ENCODE peak calls at places on chromosomes 7 and 10, in eight cellular contexts. G is tibial artery, T is lower lobe of right lung, R is GM12865, V is AG04450, K is brain microvascular endothelial cell, A is cardiac fibroblast, C is esophagus muscularis mucosa. D is an unnamed sample.

GRCh38 chr10:123635131-123635530 is 31.0 kb upstream of the GPR26 start:
- DNase-seq in G (no peak), T (no peak), R (no peak), V (no peak), K (no peak), A (no peak), C (peak), D (no peak)

GRCh38 chr7:83677180-83677866 is 28.4 kb upstream of the SEMA3E start:
- DNase-seq in G (no peak), T (no peak), R (no peak), V (peak), K (peak), A (peak), C (no peak), D (peak)

GRCh38 chr7:27814054-27814453 is 74.1 kb downstream of the TAX1BP1 start:
- DNase-seq in G (no peak), T (no peak), R (no peak), V (no peak), K (no peak), A (peak), C (no peak), D (peak)

GRCh38 chr7:37105119-37105518 is 343.5 kb downstream of the ELMO1 start:
- DNase-seq in G (no peak), T (no peak), R (no peak), V (no peak), K (no peak), A (no peak), C (peak), D (no peak)

GRCh38 chr10:72319416-72320254 is 35.1 kb downstream of the DNAJB12 start:
- DNase-seq in G (peak), T (peak), R (peak), V (peak), K (peak), A (peak), C (peak), D (no peak)

GRCh38 chr7:45086348-45087065 is 2.3 kb downstream of the NACAD start:
- DNase-seq in G (no peak), T (no peak), R (no peak), V (no peak), K (no peak), A (no peak), C (no peak), D (no peak)

GRCh38 chr7:22697897-22698645 is 28.9 kb upstream of the IL6 start:
- DNase-seq in G (no peak), T (no peak), R (peak), V (no peak), K (no peak), A (no peak), C (no peak), D (no peak)

GRCh38 chr10:132991706-132992432 is 49.5 kb upstream of the CFAP46 start:
- DNase-seq in G (no peak), T (peak), R (no peak), V (no peak), K (no peak), A (no peak), C (no peak), D (no peak)

GRCh38 chr10:58239561-58240169 is 28.0 kb downstream of the IPMK start:
- DNase-seq in G (no peak), T (no peak), R (no peak), V (no peak), K (no peak), A (peak), C (no peak), D (no peak)

GRCh38 chr10:86535057-86535882 is 13.7 kb upstream of the WAPL start:
- DNase-seq in G (peak), T (peak), R (peak), V (no peak), K (no peak), A (peak), C (no peak), D (no peak)

GRCh38 chr10:93753621-93754250 is 4.0 kb upstream of the LGI1 start:
- DNase-seq in G (no peak), T (no peak), R (no peak), V (no peak), K (no peak), A (no peak), C (no peak), D (no peak)

GRCh38 chr10:124665091-124665490 is 79.1 kb downstream of the FAM53B start:
- DNase-seq in G (no peak), T (no peak), R (no peak), V (no peak), K (no peak), A (no peak), C (no peak), D (no peak)

GRCh38 chr7:114930829-114931655 is 9.1 kb downstream of the MDFIC start:
- DNase-seq in G (no peak), T (no peak), R (peak), V (no peak), K (peak), A (peak), C (no peak), D (no peak)

GRCh38 chr10:6035101-6035834 is 26.9 kb downstream of the IL2RA start:
- DNase-seq in G (no peak), T (no peak), R (no peak), V (no peak), K (no peak), A (no peak), C (peak), D (no peak)

GRCh38 chr7:157551325-157552070 is 214.7 kb downstream of the DNAJB6 start:
- DNase-seq in G (peak), T (no peak), R (no peak), V (no peak), K (no peak), A (no peak), C (no peak), D (no peak)

GRCh38 chr7:101581891-101582290 is 47.2 kb downstream of the MYL10 start:
- DNase-seq in G (no peak), T (no peak), R (no peak), V (no peak), K (no peak), A (no peak), C (no peak), D (no peak)

GRCh38 chr7:78959471-78959870 is 494.0 kb downstream of the MAGI2 start:
- DNase-seq in G (no peak), T (no peak), R (no peak), V (no peak), K (no peak), A (no peak), C (no peak), D (no peak)

GRCh38 chr7:55439627-55440026 is 74.5 kb downstream of the LANCL2 start:
- DNase-seq in G (no peak), T (no peak), R (no peak), V (no peak), K (no peak), A (peak), C (no peak), D (no peak)

GRCh38 chr10:73771722-73772279 is 10.0 kb upstream of the CHCHD1 start:
- DNase-seq in G (peak), T (peak), R (peak), V (peak), K (peak), A (peak), C (peak), D (no peak)

GRCh38 chr10:51667992-51668689 is 31.3 kb downstream of the CSTF2T start:
- DNase-seq in G (no peak), T (no peak), R (no peak), V (no peak), K (no peak), A (peak), C (no peak), D (no peak)

GRCh38 chr7:8442295-8442813 is 8.9 kb downstream of the NXPH1 start:
- DNase-seq in G (no peak), T (no peak), R (no peak), V (no peak), K (no peak), A (no peak), C (no peak), D (no peak)

GRCh38 chr10:58856508-58857240 is 319.8 kb upstream of the PHYHIPL start:
- DNase-seq in G (peak), T (no peak), R (no peak), V (peak), K (peak), A (peak), C (peak), D (peak)

GRCh38 chr7:144761493-144761892 is 74.4 kb downstream of the TPK1 start:
- DNase-seq in G (no peak), T (no peak), R (no peak), V (no peak), K (no peak), A (no peak), C (no peak), D (no peak)

GRCh38 chr7:94297397-94297838 is 97.3 kb upstream of the COL1A2 start:
- DNase-seq in G (peak), T (no peak), R (no peak), V (peak), K (peak), A (peak), C (no peak), D (peak)
- H3K4me3 ChIP-seq in G (peak), T (no peak), R (no peak), V (peak), K (no peak), A (peak), C (peak), D (peak)

DNA sequence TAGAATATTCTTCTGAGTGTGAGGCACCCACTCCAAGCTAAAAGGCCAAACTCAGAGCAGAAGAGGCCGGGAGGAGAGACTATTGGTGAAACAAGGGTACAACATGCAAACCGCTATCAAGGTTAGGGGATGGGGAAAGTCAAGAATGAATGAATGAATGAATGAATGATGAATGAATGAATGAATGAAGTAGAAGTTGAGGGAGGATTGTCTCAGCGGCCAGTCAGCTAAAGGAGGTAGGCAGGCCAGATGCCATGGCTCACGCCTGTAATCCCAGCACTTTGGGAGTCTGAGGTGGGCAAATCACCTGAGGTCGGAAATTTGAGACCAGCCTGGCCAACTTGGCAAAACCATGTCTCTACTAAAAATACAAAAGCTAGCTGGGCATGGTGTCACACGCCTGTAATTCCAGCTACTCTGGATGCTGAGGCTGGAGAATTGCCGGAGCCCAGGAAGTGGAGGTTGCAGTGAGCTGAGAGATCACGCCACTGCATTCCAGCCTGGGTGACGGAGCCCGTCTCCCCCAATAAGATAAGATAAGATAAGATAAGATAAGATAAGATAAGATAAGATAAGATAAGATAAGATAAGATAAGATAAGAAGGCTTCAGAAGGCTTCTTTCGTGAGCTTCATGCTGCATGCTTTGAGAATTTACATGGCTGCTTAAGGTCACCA is 250.8 kb downstream of the CCDC3 start:
- DNase-seq in G (no peak), T (no peak), R (no peak), V (no peak), K (peak), A (no peak), C (no peak), D (no peak)
- TF ChIP-seq CTCF in G (no peak), T (no peak), R (no peak), V (no peak), K (no peak), A (no peak), C (no peak), D (no peak)

GRCh38 chr10:30453764-30454527 is 20.0 kb downstream of the MAP3K8 start:
- DNase-seq in G (no peak), T (no peak), R (no peak), V (no peak), K (no peak), A (no peak), C (no peak), D (no peak)

GRCh38 chr10:30459283-30459682 is 25.3 kb downstream of the MAP3K8 start:
- DNase-seq in G (peak), T (peak), R (no peak), V (no peak), K (peak), A (no peak), C (no peak), D (no peak)

GRCh38 chr10:30454744-30455498 is 20.9 kb downstream of the MAP3K8 start:
- DNase-seq in G (no peak), T (no peak), R (no peak), V (peak), K (peak), A (peak), C (no peak), D (peak)

GRCh38 chr10:30455816-30456215 is 21.8 kb downstream of the MAP3K8 start:
- DNase-seq in G (peak), T (no peak), R (peak), V (no peak), K (no peak), A (no peak), C (no peak), D (no peak)

GRCh38 chr10:30456262-30456661 is 22.3 kb downstream of the MAP3K8 start:
- DNase-seq in G (peak), T (no peak), R (peak), V (no peak), K (no peak), A (no peak), C (no peak), D (no peak)
- H3K4me3 ChIP-seq in G (no peak), T (peak), R (no peak), V (no peak), K (no peak), A (no peak), C (no peak), D (no peak)

GRCh38 chr10:60335708-60336107 is 54.0 kb downstream of the ANK3 start:
- DNase-seq in G (no peak), T (no peak), R (peak), V (no peak), K (no peak), A (no peak), C (no peak), D (no peak)
- TF ChIP-seq CTCF in G (peak), T (no peak), R (peak), V (peak), K (peak), A (peak), C (peak), D (no peak)

DNA sequence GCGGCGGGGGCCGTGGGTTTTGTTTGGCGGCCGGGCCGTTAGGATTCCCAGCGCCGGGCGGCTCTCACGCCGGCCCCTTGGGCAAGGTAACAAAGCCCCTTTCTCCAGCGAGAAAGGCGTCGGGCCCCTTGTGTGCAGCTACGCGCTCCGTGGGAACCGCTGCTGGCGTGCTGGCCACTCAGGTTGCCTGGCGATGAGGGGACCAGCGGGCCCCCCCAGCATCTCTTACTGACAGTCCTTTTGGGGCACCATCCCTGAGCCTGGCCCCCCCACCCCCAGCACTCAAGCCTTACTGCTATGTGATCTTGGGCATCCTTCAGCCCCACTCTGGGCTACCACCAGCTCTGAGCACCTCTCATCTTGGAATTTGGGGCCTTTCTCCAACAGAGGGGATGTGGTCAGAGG is 1.8 kb downstream of the LFNG start:
- DNase-seq in G (no peak), T (no peak), R (no peak), V (no peak), K (no peak), A (no peak), C (no peak), D (no peak)
- H3K4me3 ChIP-seq in G (peak), T (peak), R (no peak), V (peak), K (peak), A (peak), C (peak), D (peak)

GRCh38 chr10:22003111-22003963 is at the start of gene DNAJC1:
- DNase-seq in G (peak), T (peak), R (peak), V (peak), K (peak), A (peak), C (peak), D (peak)
- TF ChIP-seq CTCF in G (no peak), T (no peak), R (peak), V (no peak), K (no peak), A (peak), C (peak), D (no peak)

D was measured in AG04449.